ENCODE peak calls at places on chromosomes 12 and 14, in seven cellular contexts. K is A549; Y is tibial nerve; F is effector memory CD4-positive, alpha-beta T cell; P is heart right ventricle; I is upper lobe of right lung; M is BE2C. S is an unnamed sample.

GRCh38 chr12:19744760-19745218 is 305.5 kb downstream of the AEBP2 start:
- DNase-seq in K (peak; percentile 28), Y (no peak), F (no peak), P (peak; percentile 43), I (no peak), M (no peak), S (no peak)

GRCh38 chr14:53384536-53384935 is 231.4 kb upstream of the DDHD1 start:
- DNase-seq in K (no peak), Y (no peak), F (no peak), P (no peak), I (no peak), M (no peak), S (no peak)

GRCh38 chr12:6787309-6787708 is 2.0 kb upstream of the CD4 start:
- DNase-seq in K (no peak), Y (no peak), F (no peak), P (no peak), I (no peak), M (no peak), S (no peak)

GRCh38 chr12:32302218-32302826 is 97.0 kb upstream of the FGD4 start:
- DNase-seq in K (no peak), Y (no peak), F (no peak), P (no peak), I (no peak), M (peak; percentile 53), S (peak; percentile 63)

GRCh38 chr12:19886805-19887105 is 447.5 kb downstream of the AEBP2 start:
- DNase-seq in K (no peak), Y (no peak), F (no peak), P (no peak), I (no peak), M (no peak), S (no peak)

GRCh38 chr14:93787465-93788306 is 599 bp downstream of the PRIMA1 start:
- DNase-seq in K (no peak), Y (no peak), F (no peak), P (no peak), I (no peak), M (no peak), S (no peak)

GRCh38 chr12:19778111-19778688 is 338.9 kb downstream of the AEBP2 start:
- DNase-seq in K (no peak), Y (no peak), F (no peak), P (no peak), I (no peak), M (no peak), S (no peak)

GRCh38 chr12:27732281-27732680 is 21.6 kb downstream of the MRPS35 start:
- DNase-seq in K (peak; percentile 42), Y (no peak), F (no peak), P (no peak), I (no peak), M (peak; percentile 16), S (no peak)

GRCh38 chr14:68810173-68811153 is 17.6 kb upstream of the ZFP36L1 start:
- DNase-seq in K (no peak), Y (no peak), F (no peak), P (no peak), I (peak; percentile 71), M (no peak), S (no peak)

GRCh38 chr14:32277998-32278397 is 51.1 kb upstream of the AKAP6 start:
- DNase-seq in K (no peak), Y (no peak), F (no peak), P (no peak), I (no peak), M (no peak), S (no peak)

GRCh38 chr12:124769166-124769530 is 94.5 kb downstream of the SCARB1 start:
- DNase-seq in K (peak; percentile 42), Y (no peak), F (no peak), P (no peak), I (no peak), M (no peak), S (no peak)

GRCh38 chr12:88453323-88453722 is 126.9 kb downstream of the KITLG start:
- DNase-seq in K (no peak), Y (no peak), F (no peak), P (no peak), I (no peak), M (no peak), S (no peak)

GRCh38 chr14:44316647-44317432 is 190.2 kb downstream of the FSCB start:
- DNase-seq in K (peak; percentile 92), Y (no peak), F (no peak), P (no peak), I (no peak), M (no peak), S (no peak)

GRCh38 chr14:81087230-81087629 is 131.8 kb downstream of the TSHR start:
- DNase-seq in K (no peak), Y (no peak), F (no peak), P (no peak), I (no peak), M (no peak), S (no peak)

GRCh38 chr12:67701121-67701520 is 52.6 kb downstream of the DYRK2 start:
- DNase-seq in K (no peak), Y (no peak), F (no peak), P (no peak), I (no peak), M (no peak), S (no peak)

GRCh38 chr12:88299567-88300101 is 157.5 kb downstream of the TMTC3 start:
- DNase-seq in K (peak; percentile 96), Y (no peak), F (no peak), P (no peak), I (no peak), M (no peak), S (peak; percentile 91)

GRCh38 chr12:52415870-52416750 is 10.0 kb upstream of the KRT82 start:
- DNase-seq in K (peak; percentile 56), Y (peak; percentile 20), F (no peak), P (peak; percentile 71), I (no peak), M (no peak), S (no peak)

GRCh38 chr14:82528011-82528410 is 994.4 kb upstream of the SEL1L start:
- DNase-seq in K (no peak), Y (no peak), F (no peak), P (no peak), I (no peak), M (no peak), S (no peak)

GRCh38 chr12:24561882-24562760 is 386.8 kb downstream of the BCAT1 start:
- DNase-seq in K (peak; percentile 15), Y (peak; percentile 45), F (no peak), P (peak; percentile 48), I (peak; percentile 88), M (peak; percentile 34), S (no peak)

GRCh38 chr12:3671330-3672112 is 81.4 kb downstream of the CRACR2A start:
- DNase-seq in K (no peak), Y (no peak), F (no peak), P (no peak), I (no peak), M (no peak), S (no peak)

GRCh38 chr12:61920230-61920629 is 340.0 kb upstream of the USP15 start:
- DNase-seq in K (no peak), Y (no peak), F (no peak), P (no peak), I (no peak), M (no peak), S (no peak)

GRCh38 chr12:47721431-47721973 is 3.8 kb downstream of the ENDOU start:
- DNase-seq in K (no peak), Y (no peak), F (no peak), P (no peak), I (no peak), M (no peak), S (no peak)

GRCh38 chr14:106850913-106851825 is 1324.8 kb downstream of the TMEM121 start:
- DNase-seq in K (no peak), Y (no peak), F (no peak), P (no peak), I (no peak), M (no peak), S (no peak)
- H3K9me3 ChIP-seq in K (no peaks in the 10 kb centered on the region), Y (no peaks in the 10 kb centered on the region), F (no peaks in the 10 kb centered on the region), P (no peaks in the 10 kb centered on the region), I (no peaks in the 10 kb centered on the region), M (no peaks in the 10 kb centered on the region), S (no peaks in the 10 kb centered on the region)

GRCh38 chr14:95045836-95046430 is 111.4 kb downstream of the DICER1 start:
- DNase-seq in K (no peak), Y (no peak), F (no peak), P (no peak), I (peak; percentile 38), M (no peak), S (no peak)
- H3K9me3 ChIP-seq in K (no peaks in the 10 kb centered on the region), Y (no peaks in the 10 kb centered on the region), F (no peaks in the 10 kb centered on the region), P (no peaks in the 10 kb centered on the region), I (no peaks in the 10 kb centered on the region), M (no peaks in the 10 kb centered on the region), S (no peaks in the 10 kb centered on the region)

GRCh38 chr12:133129368-133130037 is 571 bp downstream of the ZNF891 start:
- DNase-seq in K (no peak), Y (no peak), F (no peak), P (no peak), I (no peak), M (no peak), S (no peak)

GRCh38 chr12:133130808-133131128 is 341 bp downstream of the ZNF10 start:
- DNase-seq in K (no peak), Y (no peak), F (no peak), P (peak; percentile 34), I (peak; percentile 69), M (peak; percentile 28), S (no peak)

GRCh38 chr12:133135747-133136146 is 5.3 kb downstream of the ZNF10 start:
- DNase-seq in K (no peak), Y (no peak), F (no peak), P (no peak), I (no peak), M (no peak), S (no peak)

GRCh38 chr12:133124674-133125073 is 5.4 kb downstream of the ZNF891 start:
- DNase-seq in K (no peak), Y (no peak), F (no peak), P (no peak), I (no peak), M (no peak), S (no peak)

GRCh38 chr12:133130038-133130807 is at the start of the genes ZNF10 and ZNF891:
- DNase-seq in K (peak; percentile 99), Y (peak; percentile 91), F (peak; percentile 91), P (peak; percentile 95), I (peak; percentile 98), M (peak; percentile 98), S (peak; percentile 76)
- H3K9me3 ChIP-seq in K (peaks cover 89% of the 10 kb centered on the region), Y (peaks cover 76% of the 10 kb centered on the region), F (peaks cover 47% of the 10 kb centered on the region), P (peaks cover 35% of the 10 kb centered on the region), I (peaks cover 55% of the 10 kb centered on the region), M (peaks cover 6% of the 10 kb centered on the region), S (peaks cover 21% of the 10 kb centered on the region)

GRCh38 chr12:38152816-38153736 is 163.5 kb upstream of the ALG10B start:
- DNase-seq in K (no peak), Y (no peak), F (no peak), P (no peak), I (peak; percentile 40), M (no peak), S (no peak)

GRCh38 chr12:38155020-38155395 is 161.6 kb upstream of the ALG10B start:
- DNase-seq in K (no peak), Y (no peak), F (no peak), P (no peak), I (no peak), M (no peak), S (no peak)

GRCh38 chr12:38154096-38155019 is 162.2 kb upstream of the ALG10B start:
- DNase-seq in K (no peak), Y (no peak), F (no peak), P (no peak), I (peak; percentile 57), M (no peak), S (no peak)

GRCh38 chr12:38151991-38152700 is 164.4 kb upstream of the ALG10B start:
- DNase-seq in K (no peak), Y (no peak), F (no peak), P (no peak), I (no peak), M (no peak), S (no peak)

GRCh38 chr12:38153737-38154061 is 162.9 kb upstream of the ALG10B start:
- DNase-seq in K (no peak), Y (no peak), F (no peak), P (no peak), I (no peak), M (no peak), S (no peak)
- H3K9me3 ChIP-seq in K (peaks cover 4% of the 10 kb centered on the region), Y (peaks cover 26% of the 10 kb centered on the region), F (no peaks in the 10 kb centered on the region), P (no peaks in the 10 kb centered on the region), I (no peaks in the 10 kb centered on the region), M (no peaks in the 10 kb centered on the region), S (peaks cover 2% of the 10 kb centered on the region)